ENCODE peak calls at places on chromosomes 4 and X, in four cellular contexts. T, P, Z and S are unnamed samples.

GRCh38 chr4:56701644-56702043 is 20.5 kb upstream of the HOPX start:
- DNase-seq in T (no peak), P (no peak), Z (peak), S (no peak)

GRCh38 chrX:151771726-151772125 is 37.2 kb downstream of the CNGA2 start:
- DNase-seq in T (no peak), P (peak), Z (no peak), S (no peak)

GRCh38 chr4:176735300-176735699 is 57.4 kb downstream of the VEGFC start:
- DNase-seq in T (no peak), P (no peak), Z (no peak), S (no peak)

GRCh38 chr4:42344260-42344659 is 53.0 kb upstream of the SHISA3 start:
- DNase-seq in T (no peak), P (no peak), Z (no peak), S (no peak)

GRCh38 chrX:40147399-40148188 is 49.8 kb upstream of the BCOR start:
- DNase-seq in T (no peak), P (no peak), Z (no peak), S (no peak)

GRCh38 chr4:134727696-134728095 is 526.1 kb upstream of the PABPC4L start:
- DNase-seq in T (no peak), P (no peak), Z (no peak), S (no peak)

GRCh38 chrX:41265615-41266014 is 68.3 kb upstream of the DDX3X start:
- DNase-seq in T (peak), P (peak), Z (peak), S (peak)

GRCh38 chr4:75834095-75834771 is 68.0 kb downstream of the PPEF2 start:
- DNase-seq in T (no peak), P (no peak), Z (no peak), S (no peak)

GRCh38 chr4:113069212-113069892 is 19.9 kb downstream of the ANK2 start:
- DNase-seq in T (no peak), P (no peak), Z (no peak), S (no peak)

GRCh38 chr4:123418486-123418931 is 21.9 kb downstream of the SPRY1 start:
- DNase-seq in T (no peak), P (peak), Z (peak), S (no peak)

GRCh38 chr4:77344001-77344400 is 187.0 kb downstream of the CCNG2 start:
- DNase-seq in T (no peak), P (no peak), Z (no peak), S (no peak)

GRCh38 chrX:7972586-7972985 is 45.4 kb upstream of the PNPLA4 start:
- DNase-seq in T (no peak), P (no peak), Z (no peak), S (no peak)

GRCh38 chr4:95219109-95219508 is 329.7 kb downstream of the UNC5C start:
- DNase-seq in T (no peak), P (peak), Z (no peak), S (no peak)

GRCh38 chrX:13128104-13128503 is 83.7 kb upstream of the FAM9C start:
- DNase-seq in T (no peak), P (no peak), Z (no peak), S (no peak)

GRCh38 chr4:95165926-95166524 is 382.7 kb downstream of the UNC5C start:
- DNase-seq in T (no peak), P (peak), Z (peak), S (no peak)

GRCh38 chrX:97672138-97672537 is 788.4 kb downstream of the RPA4 start:
- DNase-seq in T (no peak), P (no peak), Z (no peak), S (no peak)

GRCh38 chrX:97668126-97668525 is 784.4 kb downstream of the RPA4 start:
- DNase-seq in T (no peak), P (no peak), Z (no peak), S (no peak)

GRCh38 chrX:97672608-97673007 is 788.9 kb downstream of the RPA4 start:
- DNase-seq in T (no peak), P (no peak), Z (no peak), S (no peak)

GRCh38 chrX:97673135-97673534 is 789.4 kb downstream of the RPA4 start:
- DNase-seq in T (no peak), P (no peak), Z (no peak), S (no peak)
- H3K4me3 ChIP-seq in T (no peak), P (no peak), Z (no peak), S (no peak)

DNA sequence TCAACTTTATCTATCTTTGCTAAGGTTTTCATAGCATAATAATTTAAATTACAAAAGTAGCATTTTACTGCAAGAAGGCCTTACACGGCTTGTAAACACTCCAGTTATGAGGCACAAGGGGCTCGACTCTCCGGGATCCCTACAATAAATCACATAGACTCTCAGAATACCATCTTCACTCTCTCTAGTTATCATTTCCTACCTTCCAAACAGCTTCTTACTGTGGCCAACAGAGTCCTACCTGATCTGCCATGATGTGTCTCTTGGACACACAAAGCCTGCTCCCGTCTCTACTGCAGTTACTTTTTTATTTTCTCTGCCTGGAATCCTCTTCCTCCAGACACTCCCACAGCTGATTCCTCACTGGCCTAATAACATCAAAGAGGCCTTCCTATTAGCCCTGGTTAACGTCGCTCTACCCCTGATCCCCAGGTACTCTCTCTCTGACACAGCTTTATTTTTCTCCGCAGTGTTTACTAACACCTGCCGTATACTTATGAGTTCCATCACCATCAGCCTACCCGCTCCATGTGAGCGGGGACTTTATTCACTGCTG is 559.6 kb upstream of the DIPK2B start:
- DNase-seq in T (no peak), P (no peak), Z (no peak), S (no peak)
- H3K4me3 ChIP-seq in T (peak), P (no peak), Z (no peak), S (no peak)

GRCh38 chrX:32155044-32155638 is 1056.2 kb downstream of the DMD start:
- DNase-seq in T (no peak), P (no peak), Z (no peak), S (no peak)
- H3K4me3 ChIP-seq in T (no peak), P (no peak), Z (no peak), S (no peak)

DNA sequence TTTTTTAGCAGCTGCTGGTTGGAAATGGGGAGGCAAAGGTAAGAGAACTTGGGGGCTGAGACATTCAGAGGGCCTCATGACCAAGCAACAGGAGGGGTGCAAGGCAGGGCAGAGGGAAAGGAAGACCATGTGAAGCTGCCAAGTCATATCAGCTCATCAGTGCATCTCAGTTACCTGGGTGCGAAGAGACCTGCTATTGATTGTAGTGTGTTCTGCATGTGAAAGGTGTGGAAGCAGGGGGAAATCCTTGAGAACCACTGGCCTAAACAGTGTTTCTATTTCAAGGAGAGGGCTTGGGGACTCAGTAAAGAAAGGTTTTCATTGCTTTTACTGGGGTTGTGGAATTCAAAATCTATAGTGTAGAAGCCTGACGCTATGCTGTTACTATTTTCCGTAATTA is 47.1 kb upstream of the EDA start:
- DNase-seq in T (no peak), P (no peak), Z (no peak), S (no peak)
- H3K4me3 ChIP-seq in T (no peak), P (no peak), Z (no peak), S (no peak)

GRCh38 chr4:54254915-54255246 is 25.8 kb downstream of the PDGFRA start:
- DNase-seq in T (no peak), P (no peak), Z (no peak), S (no peak)

GRCh38 chr4:54256491-54257167 is 27.5 kb downstream of the PDGFRA start:
- DNase-seq in T (no peak), P (no peak), Z (no peak), S (no peak)

GRCh38 chr4:54255881-54256280 is 26.8 kb downstream of the PDGFRA start:
- DNase-seq in T (no peak), P (peak), Z (no peak), S (no peak)

DNA sequence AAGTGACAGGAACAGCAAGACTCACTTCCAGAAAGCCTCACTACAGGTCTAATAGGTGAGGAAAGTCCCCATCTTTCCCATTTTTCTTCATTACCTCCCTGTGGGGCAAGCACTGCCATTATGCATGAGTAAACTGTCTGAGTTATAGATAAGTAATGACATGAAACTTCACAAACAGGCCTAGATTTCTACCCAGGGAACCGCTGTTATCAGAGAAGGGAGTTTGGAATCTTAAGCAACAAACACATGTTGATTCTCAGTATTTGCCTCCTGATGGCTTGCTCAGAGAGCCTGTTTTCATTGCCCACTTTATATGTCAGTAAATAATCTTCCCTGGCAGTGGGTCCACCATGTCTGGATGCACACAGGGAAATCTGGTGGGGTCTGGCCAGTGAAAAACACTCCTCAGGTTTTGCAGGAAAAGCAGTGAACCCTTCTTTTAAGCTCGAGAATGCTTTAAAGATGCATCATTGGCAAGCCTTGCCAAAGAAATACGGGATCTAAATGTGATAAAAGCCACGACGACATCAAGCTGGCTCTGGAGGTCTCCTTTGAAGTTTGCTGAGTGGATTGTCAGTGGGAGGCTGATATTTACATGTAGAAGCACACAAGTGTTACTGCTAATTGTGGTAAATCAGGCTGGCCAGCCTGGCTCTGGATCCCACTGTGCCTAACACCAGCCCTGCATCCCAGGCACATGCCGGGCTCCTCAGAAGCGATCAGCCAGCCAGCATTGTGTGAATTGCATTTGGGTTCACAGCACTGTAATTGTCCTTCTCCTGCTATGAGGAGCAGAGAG is 25.2 kb downstream of the PDGFRA start:
- DNase-seq in T (no peak), P (peak), Z (no peak), S (no peak)
- H3K4me3 ChIP-seq in T (no peak), P (no peak), Z (no peak), S (no peak)

GRCh38 chrX:10832103-10832502 is 211.7 kb upstream of the MID1 start:
- DNase-seq in T (no peak), P (no peak), Z (no peak), S (no peak)

GRCh38 chrX:10828640-10829039 is 208.3 kb upstream of the MID1 start:
- DNase-seq in T (no peak), P (no peak), Z (no peak), S (no peak)

GRCh38 chrX:10833299-10834169 is 213.1 kb upstream of the MID1 start:
- DNase-seq in T (no peak), P (no peak), Z (peak), S (no peak)
- H3K4me3 ChIP-seq in T (no peak), P (no peak), Z (peak), S (no peak)

DNA sequence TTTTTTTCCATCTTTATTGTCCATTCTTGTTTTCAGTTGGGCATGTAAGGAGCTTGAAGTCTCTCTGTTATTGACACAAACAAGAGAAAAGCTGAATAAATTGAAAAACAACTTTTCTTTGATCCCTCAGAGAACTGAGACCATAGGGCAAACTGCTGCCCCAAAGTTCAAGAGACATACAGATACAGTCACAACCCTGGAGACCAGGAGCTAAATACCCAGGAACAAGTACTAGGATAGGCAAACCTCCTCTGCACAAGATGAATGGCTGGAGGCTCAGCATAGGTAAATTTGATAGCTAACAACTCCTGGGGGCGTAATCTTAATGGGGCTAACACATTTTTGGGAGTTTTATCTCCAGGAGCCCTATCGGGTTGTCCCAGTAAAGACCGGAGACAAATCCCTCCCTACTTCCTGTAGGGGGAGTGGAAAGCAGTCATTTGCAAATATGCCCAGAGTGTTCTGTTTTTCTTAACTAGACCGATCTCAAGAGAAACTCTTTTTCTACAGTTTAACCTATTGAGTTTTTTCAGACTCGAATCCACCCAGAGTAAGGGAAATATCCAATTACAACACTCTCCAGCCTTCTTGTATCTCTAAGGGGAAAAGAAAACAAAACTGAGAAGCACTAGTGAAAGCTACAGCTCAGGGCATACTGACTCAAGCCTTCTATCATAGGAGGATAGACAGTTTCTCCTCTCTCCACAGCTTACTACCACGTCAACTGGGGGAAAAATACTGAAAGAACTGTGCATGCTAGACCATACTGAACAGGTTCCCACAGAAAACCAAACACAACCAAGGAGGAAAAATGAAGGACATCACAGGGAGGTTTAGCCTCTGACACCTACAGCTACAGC is 23.1 kb downstream of the MAGEA8 start:
- DNase-seq in T (no peak), P (no peak), Z (no peak), S (no peak)
- H3K4me3 ChIP-seq in T (no peak), P (peak), Z (no peak), S (no peak)

GRCh38 chr4:84870398-84871163 is 95.9 kb downstream of the WDFY3 start:
- DNase-seq in T (no peak), P (no peak), Z (no peak), S (no peak)

GRCh38 chr4:84866295-84866694 is 100.2 kb downstream of the WDFY3 start:
- DNase-seq in T (no peak), P (no peak), Z (no peak), S (no peak)

GRCh38 chr4:84862064-84862463 is 104.4 kb downstream of the WDFY3 start:
- DNase-seq in T (no peak), P (no peak), Z (no peak), S (no peak)

DNA sequence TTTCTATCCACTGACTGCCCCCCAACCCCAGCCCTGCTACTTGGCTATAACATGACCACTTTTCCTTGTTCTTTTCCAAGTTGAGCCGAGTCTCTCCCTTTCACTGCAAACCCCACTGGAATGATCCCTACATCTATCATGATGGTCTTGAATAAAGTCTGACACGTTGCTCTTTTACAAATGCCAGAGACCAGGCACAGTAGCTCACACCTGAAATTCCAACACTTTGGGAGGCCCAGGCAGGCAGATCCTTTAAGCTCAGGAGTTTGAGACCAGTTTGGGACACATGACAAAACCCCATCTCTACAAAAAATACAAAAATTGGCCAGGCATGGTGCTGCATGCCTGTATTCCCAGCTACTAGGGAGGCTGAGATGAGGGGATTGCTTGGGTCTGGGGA is 100.9 kb downstream of the WDFY3 start:
- DNase-seq in T (no peak), P (no peak), Z (no peak), S (no peak)
- H3K4me3 ChIP-seq in T (no peak), P (no peak), Z (no peak), S (no peak)